ENCODE peak calls at places on chromosome 4, in ten cellular contexts. Y is activated CD4-positive, alpha-beta T cell treated with anti-CD3 and anti-CD28 coated beads for 4 hours; G is fibroblast of pulmonary artery; A is cardiac septum; R is stimulated activated CD8-positive, alpha-beta memory T cell treated with anti-CD3 and anti-CD28 coated beads, Interleukin-4, amount 100 ng/mL, for 24 hours; E is Calu3; Q is hypothalamus; S is GM12865; L is ACHN; X is nephron progenitor cell. B is an unnamed sample.

GRCh38 chr4:55947912-55948725 is 626 bp upstream of the CEP135 start:
- DNase-seq in Y (peak), G (peak), A (no peak), R (peak), E (peak), Q (no peak), S (peak), L (peak), X (no peak), B (no peak)

GRCh38 chr4:128332086-128332485 is 44.5 kb upstream of the PGRMC2 start:
- DNase-seq in Y (no peak), G (peak), A (no peak), R (no peak), E (no peak), Q (no peak), S (no peak), L (no peak), X (no peak), B (no peak)

GRCh38 chr4:118834960-118835895 is 698 bp downstream of the SEC24D start:
- DNase-seq in Y (peak), G (peak), A (peak), R (no peak), E (peak), Q (peak), S (peak), L (peak), X (peak), B (peak)

GRCh38 chr4:29326816-29327215 is 1393.4 kb upstream of the PCDH7 start:
- DNase-seq in Y (no peak), G (peak), A (no peak), R (no peak), E (no peak), Q (no peak), S (no peak), L (no peak), X (no peak), B (no peak)

GRCh38 chr4:3369781-3370660 is 71.7 kb upstream of the HGFAC start:
- DNase-seq in Y (no peak), G (peak), A (no peak), R (no peak), E (no peak), Q (peak), S (peak), L (no peak), X (no peak), B (peak)

GRCh38 chr4:185797596-185797995 is 14.4 kb downstream of the SORBS2 start:
- DNase-seq in Y (no peak), G (no peak), A (no peak), R (no peak), E (no peak), Q (no peak), S (no peak), L (no peak), X (no peak), B (no peak)

GRCh38 chr4:185464887-185465286 is 6.6 kb downstream of the CCDC110 start:
- DNase-seq in Y (no peak), G (no peak), A (no peak), R (no peak), E (no peak), Q (no peak), S (no peak), L (no peak), X (no peak), B (no peak)

GRCh38 chr4:17260395-17260907 is 251.4 kb downstream of the QDPR start:
- DNase-seq in Y (no peak), G (no peak), A (no peak), R (no peak), E (no peak), Q (no peak), S (peak), L (no peak), X (no peak), B (no peak)

GRCh38 chr4:65461781-65462180 is 208.5 kb downstream of the EPHA5 start:
- DNase-seq in Y (no peak), G (no peak), A (no peak), R (no peak), E (no peak), Q (no peak), S (no peak), L (no peak), X (no peak), B (no peak)

GRCh38 chr4:119785963-119786362 is 157.4 kb upstream of the PDE5A start:
- DNase-seq in Y (no peak), G (peak), A (no peak), R (no peak), E (peak), Q (no peak), S (no peak), L (peak), X (no peak), B (no peak)

GRCh38 chr4:41657561-41657960 is 91.0 kb downstream of the PHOX2B start:
- DNase-seq in Y (no peak), G (no peak), A (no peak), R (no peak), E (no peak), Q (no peak), S (no peak), L (no peak), X (no peak), B (no peak)

GRCh38 chr4:153655928-153656327 is 28.2 kb upstream of the TLR2 start:
- DNase-seq in Y (no peak), G (peak), A (no peak), R (no peak), E (no peak), Q (no peak), S (no peak), L (no peak), X (no peak), B (no peak)

GRCh38 chr4:142940614-142941013 is 94.5 kb upstream of the INPP4B start:
- DNase-seq in Y (no peak), G (no peak), A (no peak), R (no peak), E (no peak), Q (no peak), S (no peak), L (no peak), X (no peak), B (no peak)

GRCh38 chr4:72828864-72829263 is 240.7 kb downstream of the COX18 start:
- DNase-seq in Y (no peak), G (no peak), A (no peak), R (no peak), E (no peak), Q (no peak), S (no peak), L (no peak), X (no peak), B (no peak)

GRCh38 chr4:164956766-164957643 is 20.5 kb downstream of the TRIM61 start:
- DNase-seq in Y (peak), G (peak), A (peak), R (peak), E (no peak), Q (peak), S (peak), L (peak), X (peak), B (no peak)

GRCh38 chr4:4590496-4590895 is 48.6 kb upstream of the STX18 start:
- DNase-seq in Y (no peak), G (peak), A (no peak), R (no peak), E (no peak), Q (no peak), S (no peak), L (no peak), X (no peak), B (no peak)